ENCODE peak calls at places on chromosomes 3 and 15, in six cellular contexts. A, R, Q, V, Y and N are unnamed samples.

GRCh38 chr3:146154316-146154715 is 6.7 kb downstream of the PLOD2 start:
- DNase-seq in Y (no peak), R (no peak), Q (no peak), V (no peak), A (no peak), N (no peak)

GRCh38 chr3:78176869-78177268 is 1137.0 kb downstream of the ROBO2 start:
- DNase-seq in A (no peak), R (no peak), Q (no peak), V (no peak), Y (no peak), N (no peak)

GRCh38 chr3:86788371-86788770 is 202.6 kb downstream of the VGLL3 start:
- DNase-seq in Q (no peak), R (no peak), V (no peak), Y (no peak), A (no peak), N (no peak)

GRCh38 chr15:94070341-94071275 is 160.8 kb upstream of the MCTP2 start:
- DNase-seq in A (no peak), R (no peak), Y (no peak), Q (peak), V (peak), N (peak)

GRCh38 chr3:168988867-168989266 is 674.6 kb downstream of the MECOM start:
- DNase-seq in V (no peak), A (no peak), Y (no peak), R (no peak), Q (no peak), N (no peak)

GRCh38 chr15:74854453-74854852 is 11.5 kb upstream of the ULK3 start:
- DNase-seq in R (no peak), A (no peak), V (no peak), Q (no peak), Y (no peak), N (peak)

GRCh38 chr3:134652886-134653630 is 2.2 kb upstream of the KY start:
- DNase-seq in Y (no peak), R (no peak), V (no peak), Q (no peak), A (no peak), N (no peak)

GRCh38 chr15:36810656-36811449 is 231.4 kb downstream of the CDIN1 start:
- DNase-seq in Y (no peak), A (no peak), V (no peak), R (no peak), Q (peak), N (peak)

GRCh38 chr3:52831500-52832301 is 1.2 kb upstream of the ITIH4 start:
- DNase-seq in Y (no peak), R (no peak), Q (no peak), A (peak), V (peak), N (peak)

GRCh38 chr15:82036461-82036860 is 9.4 kb downstream of the MEX3B start:
- DNase-seq in A (no peak), Q (no peak), Y (no peak), R (no peak), V (no peak), N (no peak)

GRCh38 chr15:39621210-39621609 is 40.3 kb downstream of the THBS1 start:
- DNase-seq in Y (no peak), V (no peak), R (no peak), A (no peak), Q (no peak), N (no peak)

GRCh38 chr3:99579246-99579645 is 59.1 kb upstream of the COL8A1 start:
- DNase-seq in R (no peak), Q (no peak), A (peak), Y (no peak), V (peak), N (no peak)

GRCh38 chr3:105837947-105838346 is 30.9 kb downstream of the CBLB start:
- DNase-seq in Q (no peak), R (no peak), V (no peak), A (no peak), Y (no peak), N (no peak)

GRCh38 chr15:58760385-58761009 is 10.6 kb upstream of the MINDY2 start:
- DNase-seq in Y (no peak), A (no peak), V (no peak), R (no peak), Q (no peak), N (no peak)